ENCODE peak calls at places on chromosomes 1 and 21, in ten cellular contexts. One of them, this sample, is unnamed.

GRCh38 chr1:151960780-151961513 is 32.7 kb downstream of the S100A10 start:
- DNase-seq in esophagus squamous epithelium: no peak
- DNase-seq in AG04450: no peak
- DNase-seq in LoVo: no peak
- DNase-seq in NCI-H226: no peak
- DNase-seq in heart left ventricle: no peak
- DNase-seq in CD4-positive, CD25-positive, alpha-beta regulatory T cell: no peak
- DNase-seq in activated naive CD8-positive, alpha-beta T cell treated with anti-CD3 and anti-CD28 coated beads for 36 hours: no peak
- DNase-seq in nucleus accumbens: no peak
- DNase-seq in astrocyte of the spinal cord: no peak
- DNase-seq in this sample: no peak

GRCh38 chr1:231419738-231420298 is 2.3 kb downstream of the EGLN1 start:
- DNase-seq in esophagus squamous epithelium: no peak
- DNase-seq in AG04450: no peak
- DNase-seq in LoVo: no peak
- DNase-seq in NCI-H226: no peak
- DNase-seq in heart left ventricle: no peak
- DNase-seq in CD4-positive, CD25-positive, alpha-beta regulatory T cell: peak; percentile 19
- DNase-seq in activated naive CD8-positive, alpha-beta T cell treated with anti-CD3 and anti-CD28 coated beads for 36 hours: no peak
- DNase-seq in nucleus accumbens: no peak
- DNase-seq in astrocyte of the spinal cord: peak; percentile 22
- DNase-seq in this sample: no peak

GRCh38 chr1:14699596-14699995 is 101.1 kb downstream of the KAZN start:
- DNase-seq in esophagus squamous epithelium: no peak
- DNase-seq in AG04450: no peak
- DNase-seq in LoVo: no peak
- DNase-seq in NCI-H226: no peak
- DNase-seq in heart left ventricle: no peak
- DNase-seq in CD4-positive, CD25-positive, alpha-beta regulatory T cell: no peak
- DNase-seq in activated naive CD8-positive, alpha-beta T cell treated with anti-CD3 and anti-CD28 coated beads for 36 hours: no peak
- DNase-seq in nucleus accumbens: no peak
- DNase-seq in astrocyte of the spinal cord: no peak
- DNase-seq in this sample: no peak

GRCh38 chr21:32256226-32256625 is 22.6 kb downstream of the MIS18A start:
- DNase-seq in esophagus squamous epithelium: no peak
- DNase-seq in AG04450: no peak
- DNase-seq in LoVo: no peak
- DNase-seq in NCI-H226: no peak
- DNase-seq in heart left ventricle: no peak
- DNase-seq in CD4-positive, CD25-positive, alpha-beta regulatory T cell: no peak
- DNase-seq in activated naive CD8-positive, alpha-beta T cell treated with anti-CD3 and anti-CD28 coated beads for 36 hours: no peak
- DNase-seq in nucleus accumbens: no peak
- DNase-seq in astrocyte of the spinal cord: no peak
- DNase-seq in this sample: no peak

GRCh38 chr1:3283849-3284248 is 170.6 kb upstream of the ARHGEF16 start:
- DNase-seq in esophagus squamous epithelium: no peak
- DNase-seq in AG04450: no peak
- DNase-seq in LoVo: no peak
- DNase-seq in NCI-H226: no peak
- DNase-seq in heart left ventricle: no peak
- DNase-seq in CD4-positive, CD25-positive, alpha-beta regulatory T cell: no peak
- DNase-seq in activated naive CD8-positive, alpha-beta T cell treated with anti-CD3 and anti-CD28 coated beads for 36 hours: peak; percentile 21
- DNase-seq in nucleus accumbens: peak; percentile 31
- DNase-seq in astrocyte of the spinal cord: peak; percentile 16
- DNase-seq in this sample: no peak

GRCh38 chr1:86972262-86972661 is 57.8 kb downstream of the HS2ST1 start:
- DNase-seq in esophagus squamous epithelium: no peak
- DNase-seq in AG04450: no peak
- DNase-seq in LoVo: peak; percentile 15
- DNase-seq in NCI-H226: no peak
- DNase-seq in heart left ventricle: no peak
- DNase-seq in CD4-positive, CD25-positive, alpha-beta regulatory T cell: no peak
- DNase-seq in activated naive CD8-positive, alpha-beta T cell treated with anti-CD3 and anti-CD28 coated beads for 36 hours: no peak
- DNase-seq in nucleus accumbens: no peak
- DNase-seq in astrocyte of the spinal cord: no peak
- DNase-seq in this sample: no peak

GRCh38 chr1:208113036-208113435 is 131.1 kb downstream of the PLXNA2 start:
- DNase-seq in esophagus squamous epithelium: no peak
- DNase-seq in AG04450: no peak
- DNase-seq in LoVo: no peak
- DNase-seq in NCI-H226: no peak
- DNase-seq in heart left ventricle: no peak
- DNase-seq in CD4-positive, CD25-positive, alpha-beta regulatory T cell: no peak
- DNase-seq in activated naive CD8-positive, alpha-beta T cell treated with anti-CD3 and anti-CD28 coated beads for 36 hours: no peak
- DNase-seq in nucleus accumbens: no peak
- DNase-seq in astrocyte of the spinal cord: no peak
- DNase-seq in this sample: no peak

GRCh38 chr1:7227654-7228053 is 442.4 kb downstream of the CAMTA1 start:
- DNase-seq in esophagus squamous epithelium: no peak
- DNase-seq in AG04450: no peak
- DNase-seq in LoVo: no peak
- DNase-seq in NCI-H226: no peak
- DNase-seq in heart left ventricle: no peak
- DNase-seq in CD4-positive, CD25-positive, alpha-beta regulatory T cell: no peak
- DNase-seq in activated naive CD8-positive, alpha-beta T cell treated with anti-CD3 and anti-CD28 coated beads for 36 hours: no peak
- DNase-seq in nucleus accumbens: no peak
- DNase-seq in astrocyte of the spinal cord: no peak
- DNase-seq in this sample: no peak

GRCh38 chr1:109327285-109327684 is 20.5 kb upstream of the MYBPHL start:
- DNase-seq in esophagus squamous epithelium: no peak
- DNase-seq in AG04450: no peak
- DNase-seq in LoVo: no peak
- DNase-seq in NCI-H226: no peak
- DNase-seq in heart left ventricle: no peak
- DNase-seq in CD4-positive, CD25-positive, alpha-beta regulatory T cell: no peak
- DNase-seq in activated naive CD8-positive, alpha-beta T cell treated with anti-CD3 and anti-CD28 coated beads for 36 hours: no peak
- DNase-seq in nucleus accumbens: no peak
- DNase-seq in astrocyte of the spinal cord: no peak
- DNase-seq in this sample: peak; percentile 59

GRCh38 chr1:84689514-84690396 is 506 bp downstream of the SSX2IP start:
- DNase-seq in esophagus squamous epithelium: no peak
- DNase-seq in AG04450: no peak
- DNase-seq in LoVo: peak; percentile 51
- DNase-seq in NCI-H226: peak; percentile 28
- DNase-seq in heart left ventricle: peak; percentile 74
- DNase-seq in CD4-positive, CD25-positive, alpha-beta regulatory T cell: peak; percentile 52
- DNase-seq in activated naive CD8-positive, alpha-beta T cell treated with anti-CD3 and anti-CD28 coated beads for 36 hours: no peak
- DNase-seq in nucleus accumbens: peak; percentile 80
- DNase-seq in astrocyte of the spinal cord: peak; percentile 56
- DNase-seq in this sample: peak; percentile 61

GRCh38 chr1:213231795-213232231 is 180.8 kb downstream of the RPS6KC1 start:
- DNase-seq in esophagus squamous epithelium: no peak
- DNase-seq in AG04450: no peak
- DNase-seq in LoVo: no peak
- DNase-seq in NCI-H226: no peak
- DNase-seq in heart left ventricle: no peak
- DNase-seq in CD4-positive, CD25-positive, alpha-beta regulatory T cell: no peak
- DNase-seq in activated naive CD8-positive, alpha-beta T cell treated with anti-CD3 and anti-CD28 coated beads for 36 hours: no peak
- DNase-seq in nucleus accumbens: no peak
- DNase-seq in astrocyte of the spinal cord: peak; percentile 41
- DNase-seq in this sample: no peak

GRCh38 chr1:184408580-184408979 is 21.8 kb downstream of the C1orf21 start:
- DNase-seq in esophagus squamous epithelium: no peak
- DNase-seq in AG04450: no peak
- DNase-seq in LoVo: no peak
- DNase-seq in NCI-H226: no peak
- DNase-seq in heart left ventricle: no peak
- DNase-seq in CD4-positive, CD25-positive, alpha-beta regulatory T cell: no peak
- DNase-seq in activated naive CD8-positive, alpha-beta T cell treated with anti-CD3 and anti-CD28 coated beads for 36 hours: no peak
- DNase-seq in nucleus accumbens: no peak
- DNase-seq in astrocyte of the spinal cord: no peak
- DNase-seq in this sample: no peak

GRCh38 chr1:34850382-34850781 is 9.2 kb downstream of the SMIM12 start:
- DNase-seq in esophagus squamous epithelium: no peak
- DNase-seq in AG04450: no peak
- DNase-seq in LoVo: no peak
- DNase-seq in NCI-H226: no peak
- DNase-seq in heart left ventricle: no peak
- DNase-seq in CD4-positive, CD25-positive, alpha-beta regulatory T cell: no peak
- DNase-seq in activated naive CD8-positive, alpha-beta T cell treated with anti-CD3 and anti-CD28 coated beads for 36 hours: no peak
- DNase-seq in nucleus accumbens: no peak
- DNase-seq in astrocyte of the spinal cord: no peak
- DNase-seq in this sample: no peak

This sample was measured in occipital lobe.